ENCODE peak calls at places on chromosomes 16 and 17, in five cellular contexts. V, I, L, T and K are unnamed samples.

GRCh38 chr17:78541488-78542237 is 35.5 kb downstream of the DNAH17 start:
- DNase-seq in V (no peak), I (no peak), L (no peak), T (no peak), K (no peak)

GRCh38 chr17:30450125-30451027 is 26.8 kb upstream of the GOSR1 start:
- DNase-seq in V (no peak), I (no peak), L (peak; percentile 18), T (no peak), K (no peak)

GRCh38 chr17:45639297-45639849 is 144.7 kb upstream of the CRHR1 start:
- DNase-seq in V (no peak), I (no peak), L (no peak), T (peak; percentile 50), K (no peak)

GRCh38 chr17:17067277-17067676 is 25.0 kb downstream of the MPRIP start:
- DNase-seq in V (no peak), I (no peak), L (peak; percentile 21), T (no peak), K (peak; percentile 18)

GRCh38 chr17:48351916-48352332 is 78.1 kb downstream of the SKAP1 start:
- DNase-seq in V (no peak), I (no peak), L (no peak), T (no peak), K (peak; percentile 45)

GRCh38 chr17:63974594-63975192 is 2.0 kb upstream of the SCN4A start:
- DNase-seq in V (no peak), I (no peak), L (no peak), T (no peak), K (peak; percentile 45)

GRCh38 chr16:75621170-75621477 is 2.0 kb downstream of the ADAT1 start:
- DNase-seq in V (no peak), I (no peak), L (peak; percentile 11), T (no peak), K (peak; percentile 47)

GRCh38 chr16:4500283-4500682 is 24.1 kb downstream of the HMOX2 start:
- DNase-seq in V (no peak), I (no peak), L (peak; percentile 71), T (no peak), K (peak; percentile 45)

GRCh38 chr16:10646228-10646580 is 48.5 kb downstream of the TEKT5 start:
- DNase-seq in V (no peak), I (no peak), L (no peak), T (no peak), K (no peak)

GRCh38 chr16:14672403-14672971 is 21.6 kb downstream of the PLA2G10 start:
- DNase-seq in V (no peak), I (no peak), L (no peak), T (no peak), K (peak; percentile 7)

GRCh38 chr16:50213939-50214519 is 52.3 kb upstream of the ADCY7 start:
- DNase-seq in V (no peak), I (no peak), L (no peak), T (no peak), K (peak; percentile 75)

GRCh38 chr16:89197033-89197632 is 3.2 kb downstream of the SLC22A31 start:
- DNase-seq in V (no peak), I (no peak), L (no peak), T (no peak), K (no peak)

GRCh38 chr17:59377410-59377809 is 46.0 kb downstream of the YPEL2 start:
- DNase-seq in V (no peak), I (no peak), L (peak; percentile 37), T (no peak), K (peak; percentile 47)

GRCh38 chr17:67995568-67996191 is 589 bp downstream of the C17orf58 start:
- DNase-seq in V (no peak), I (no peak), L (no peak), T (peak; percentile 51), K (no peak)

GRCh38 chr17:43650471-43650870 is 11.3 kb downstream of the MEOX1 start:
- DNase-seq in V (no peak), I (no peak), L (no peak), T (no peak), K (no peak)

GRCh38 chr17:50268040-50268439 is 6.2 kb upstream of the TMEM92 start:
- DNase-seq in V (no peak), I (no peak), L (no peak), T (no peak), K (no peak)

GRCh38 chr16:13453938-13454553 is 465.9 kb upstream of the ERCC4 start:
- DNase-seq in V (no peak), I (no peak), L (no peak), T (no peak), K (peak; percentile 61)

GRCh38 chr17:77729587-77729986 is 228.9 kb upstream of the TNRC6C start:
- DNase-seq in V (no peak), I (no peak), L (no peak), T (no peak), K (no peak)

GRCh38 chr17:66900126-66901010 is 64.1 kb upstream of the CACNG4 start:
- DNase-seq in V (no peak), I (no peak), L (no peak), T (no peak), K (peak; percentile 1)

GRCh38 chr16:48608452-48608851 is 1.5 kb downstream of the N4BP1 start:
- DNase-seq in V (no peak), I (no peak), L (no peak), T (no peak), K (no peak)

GRCh38 chr16:16067127-16067526 is 117.7 kb downstream of the ABCC1 start:
- DNase-seq in V (no peak), I (no peak), L (peak; percentile 77), T (no peak), K (no peak)

GRCh38 chr17:1607971-1608320 is 20.7 kb downstream of the SLC43A2 start:
- DNase-seq in V (no peak), I (no peak), L (no peak), T (no peak), K (no peak)

GRCh38 chr16:12907670-12908233 is 6.4 kb downstream of the SHISA9 start:
- DNase-seq in V (no peak), I (no peak), L (no peak), T (no peak), K (no peak)

GRCh38 chr16:84700518-84701277 is 898 bp downstream of the USP10 start:
- DNase-seq in V (peak; percentile 10), I (peak; percentile 28), L (no peak), T (peak; percentile 39), K (no peak)

GRCh38 chr16:3992297-3993051 is 112.0 kb upstream of the CREBBP start:
- DNase-seq in V (no peak), I (no peak), L (no peak), T (no peak), K (no peak)

GRCh38 chr17:69485901-69486643 is 71.6 kb downstream of the MAP2K6 start:
- DNase-seq in V (no peak), I (no peak), L (no peak), T (no peak), K (no peak)

GRCh38 chr17:50330151-50330753 is 15.7 kb upstream of the XYLT2 start:
- DNase-seq in V (no peak), I (no peak), L (no peak), T (no peak), K (no peak)

GRCh38 chr17:17151962-17152361 is 54.2 kb downstream of the PLD6 start:
- DNase-seq in V (no peak), I (no peak), L (peak; percentile 86), T (peak; percentile 92), K (peak; percentile 73)

GRCh38 chr16:59385953-59386352 is 651.8 kb upstream of the GOT2 start:
- DNase-seq in V (no peak), I (no peak), L (peak; percentile 74), T (no peak), K (peak; percentile 30)

GRCh38 chr17:72804949-72805348 is 287.5 kb downstream of the SLC39A11 start:
- DNase-seq in V (no peak), I (no peak), L (no peak), T (no peak), K (no peak)

GRCh38 chr17:57705921-57706695 is 39.0 kb downstream of the CCDC182 start:
- DNase-seq in V (no peak), I (no peak), L (no peak), T (no peak), K (no peak)

GRCh38 chr17:60300949-60301348 is 91.0 kb downstream of the USP32 start:
- DNase-seq in V (no peak), I (no peak), L (no peak), T (no peak), K (no peak)

GRCh38 chr16:81971853-81972252 is 39.4 kb downstream of the SDR42E1 start:
- DNase-seq in V (no peak), I (no peak), L (no peak), T (no peak), K (no peak)

GRCh38 chr16:9364721-9365693 is 273.6 kb downstream of the HAPSTR1 start:
- DNase-seq in V (no peak), I (no peak), L (no peak), T (peak; percentile 86), K (no peak)